ENCODE peak calls at places on chromosome 17, in eight cellular contexts. Z, X, U, M, H, L, J and G are unnamed samples.

GRCh38 chr17:67421869-67422273 is 44.8 kb downstream of the PITPNC1 start:
- DNase-seq in U (no peak), Z (peak; percentile 66), J (peak; percentile 98), L (peak; percentile 81), X (peak; percentile 100), H (peak; percentile 70), M (no peak), G (no peak)

GRCh38 chr17:19996502-19996901 is 12.7 kb upstream of the SPECC1 start:
- DNase-seq in L (no peak), H (peak; percentile 14), X (no peak), U (no peak), Z (peak; percentile 4), M (no peak), J (no peak), G (no peak)

GRCh38 chr17:79003661-79004411 is 5.7 kb downstream of the CANT1 start:
- DNase-seq in M (peak; percentile 30), Z (no peak), J (no peak), H (no peak), L (no peak), U (no peak), X (no peak), G (no peak)

GRCh38 chr17:14845562-14846335 is 419.4 kb downstream of the PMP22 start:
- DNase-seq in M (no peak), X (peak; percentile 94), L (peak; percentile 20), Z (no peak), H (no peak), J (peak; percentile 18), U (no peak), G (no peak)

GRCh38 chr17:1491406-1492248 is 859 bp downstream of the MYO1C start:
- DNase-seq in Z (peak; percentile 57), M (peak; percentile 78), L (no peak), J (no peak), X (no peak), U (peak; percentile 47), H (peak; percentile 65), G (peak; percentile 66)

GRCh38 chr17:36808181-36808661 is 129.1 kb upstream of the LHX1 start:
- DNase-seq in M (no peak), L (no peak), J (no peak), X (peak; percentile 19), U (no peak), H (no peak), Z (no peak), G (no peak)

GRCh38 chr17:67443931-67444597 is 67.0 kb downstream of the PITPNC1 start:
- DNase-seq in U (no peak), X (no peak), J (peak; percentile 43), L (no peak), Z (no peak), H (no peak), M (no peak), G (no peak)

GRCh38 chr17:27343972-27344607 is 50.2 kb downstream of the WSB1 start:
- DNase-seq in X (no peak), U (no peak), J (no peak), M (no peak), L (no peak), H (no peak), Z (no peak), G (no peak)

GRCh38 chr17:4969551-4970231 is 2.1 kb upstream of the SPAG7 start:
- DNase-seq in Z (no peak), X (no peak), M (no peak), H (no peak), U (no peak), L (no peak), J (peak; percentile 55), G (no peak)

GRCh38 chr17:70355185-70355584 is 185.9 kb downstream of the KCNJ2 start:
- DNase-seq in L (no peak), U (no peak), J (peak; percentile 21), X (no peak), H (no peak), Z (no peak), M (no peak), G (no peak)

GRCh38 chr17:82324566-82325285 is 7.3 kb upstream of the CD7 start:
- DNase-seq in M (no peak), X (no peak), L (no peak), H (no peak), Z (no peak), J (no peak), U (no peak), G (no peak)

GRCh38 chr17:60524463-60525346 is 1.3 kb downstream of the APPBP2 start:
- DNase-seq in U (no peak), L (no peak), J (peak; percentile 37), Z (no peak), H (no peak), M (no peak), X (peak; percentile 22), G (no peak)

GRCh38 chr17:81117672-81118198 is 47.6 kb upstream of the PVALEF start:
- DNase-seq in U (no peak), X (no peak), H (no peak), L (no peak), J (no peak), M (no peak), Z (no peak), G (no peak)

GRCh38 chr17:81120695-81121621 is 44.3 kb upstream of the PVALEF start:
- DNase-seq in H (no peak), J (no peak), X (no peak), M (no peak), U (no peak), L (no peak), Z (no peak), G (no peak)

GRCh38 chr17:81120149-81120484 is 45.2 kb upstream of the PVALEF start:
- DNase-seq in H (no peak), L (no peak), J (no peak), Z (no peak), M (no peak), X (no peak), U (no peak), G (no peak)

GRCh38 chr17:81118308-81119221 is 46.7 kb upstream of the PVALEF start:
- DNase-seq in U (no peak), J (no peak), X (no peak), L (no peak), M (no peak), Z (no peak), H (no peak), G (no peak)

DNA sequence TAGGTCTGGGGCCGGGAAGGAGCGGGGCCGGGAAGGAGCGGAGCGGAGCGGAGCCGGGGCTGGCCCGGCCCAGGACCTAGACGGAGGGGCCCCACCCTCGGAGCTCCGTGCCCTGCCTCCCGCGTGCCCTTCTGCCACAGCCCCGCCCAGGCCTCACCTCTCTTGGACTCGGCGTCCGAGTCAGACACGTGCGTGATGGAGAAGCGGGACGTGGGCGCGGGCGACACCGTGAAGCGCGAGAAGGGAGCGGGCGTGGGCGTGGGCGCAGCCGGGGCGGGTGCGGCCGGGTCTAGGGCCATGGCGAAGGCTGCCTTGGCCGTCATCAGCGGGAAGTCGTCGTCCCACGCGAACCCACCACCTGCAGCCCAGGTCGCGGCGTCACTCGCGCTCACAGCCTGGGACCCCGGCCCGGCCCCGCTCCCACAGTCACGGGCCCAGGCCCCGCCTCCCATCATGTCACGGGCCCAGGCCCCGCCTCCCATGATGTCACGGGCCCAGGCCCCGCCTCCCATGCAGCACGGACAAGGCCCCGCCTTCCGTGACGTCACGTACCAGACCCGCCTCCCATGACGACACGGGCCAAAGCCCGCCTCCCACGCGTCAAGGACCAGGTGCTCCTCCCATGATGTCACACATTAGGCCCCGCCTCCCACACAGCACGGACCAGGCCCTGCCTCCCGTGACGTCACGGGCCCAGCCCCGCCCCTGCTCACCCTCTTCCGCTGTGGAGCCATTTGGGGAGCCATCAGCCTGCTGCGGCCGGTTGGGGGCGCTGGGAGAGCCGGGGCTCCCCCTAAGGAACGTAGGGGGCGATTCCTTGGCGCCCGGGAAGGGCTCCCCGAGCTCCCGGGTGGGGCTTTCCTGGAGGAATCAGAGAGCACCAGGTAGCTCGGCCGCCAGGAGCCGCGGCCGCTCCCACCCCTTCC is 45.8 kb upstream of the PVALEF start:
- DNase-seq in H (peak; percentile 75), U (peak; percentile 64), M (peak; percentile 84), L (peak; percentile 92), J (peak; percentile 92), X (peak; percentile 66), Z (peak; percentile 82), G (peak; percentile 70)
- TF ChIP-seq CTCF in H (no peak), U (no peak), M (no peak), L (peak; percentile 19), J (peak; percentile 10), X (no peak), Z (no peak), G (no peak)

GRCh38 chr17:40331743-40332641 is 23.0 kb downstream of the RARA start:
- DNase-seq in Z (peak; percentile 87), J (no peak), H (peak; percentile 76), X (no peak), M (peak; percentile 96), L (no peak), U (no peak), G (no peak)
- TF ChIP-seq CTCF in Z (peak; percentile 47), J (no peak), H (no peak), X (no peak), M (peak; percentile 14), L (no peak), U (no peak), G (no peak)

DNA sequence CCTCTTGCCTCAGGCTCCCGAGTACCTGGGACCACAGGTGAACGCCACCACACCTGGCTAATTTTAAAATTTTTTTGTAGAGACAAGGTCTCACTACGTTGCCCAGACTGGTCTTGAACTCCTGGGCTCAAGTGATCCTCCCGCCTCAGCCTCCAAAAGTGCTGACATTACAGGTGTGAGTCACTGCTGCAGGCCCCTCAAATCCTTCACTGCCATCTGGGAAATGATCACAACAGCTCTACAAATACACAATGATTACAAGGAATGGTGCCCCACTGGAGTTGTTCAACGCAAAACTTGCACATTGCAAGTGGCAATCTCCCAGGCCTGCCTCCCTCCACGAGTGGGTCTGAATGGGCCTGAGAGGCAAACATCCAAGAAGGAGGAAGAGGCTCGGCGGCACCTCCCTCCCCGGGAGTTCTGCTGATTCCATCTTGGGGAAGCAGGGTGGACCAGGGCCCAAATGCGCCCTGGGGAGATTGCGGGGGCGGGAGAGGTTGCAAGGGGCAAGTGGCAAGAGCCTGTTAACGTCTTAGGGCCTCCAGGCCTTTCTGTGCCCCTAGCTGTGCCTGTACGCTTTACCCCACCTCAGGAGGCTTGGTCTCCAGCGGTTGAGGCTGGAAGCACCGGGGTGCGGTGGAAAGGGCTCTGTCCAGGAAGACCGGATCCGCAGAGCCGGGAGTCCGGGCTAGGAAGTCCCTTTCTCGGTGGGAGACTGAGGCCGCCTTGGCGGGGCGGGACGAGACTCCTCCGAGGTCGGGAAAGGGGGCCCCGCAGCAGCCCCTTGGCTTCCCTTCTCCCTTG is 656 bp upstream of the IGFBP4 start:
- DNase-seq in Z (no peak), M (peak; percentile 72), H (no peak), U (no peak), L (no peak), J (peak; percentile 47), X (no peak), G (no peak)
- TF ChIP-seq CTCF in Z (no peak), M (peak; percentile 15), H (no peak), U (peak; percentile 15), L (peak; percentile 20), J (no peak), X (no peak), G (no peak)

GRCh38 chr17:28940675-28941074 is 10.6 kb downstream of the PHF12 start:
- DNase-seq in Z (no peak), J (no peak), H (no peak), L (no peak), U (no peak), X (no peak), M (no peak), G (no peak)
- TF ChIP-seq CTCF in Z (no peak), J (no peak), H (no peak), L (no peak), U (no peak), X (no peak), M (no peak), G (no peak)

GRCh38 chr17:56708670-56709410 is 115.3 kb downstream of the NOG start:
- DNase-seq in U (no peak), M (no peak), X (no peak), H (no peak), L (no peak), Z (no peak), J (no peak), G (no peak)
- TF ChIP-seq CTCF in U (no peak), M (no peak), X (no peak), H (no peak), L (no peak), Z (no peak), J (no peak), G (no peak)